ENCODE peak calls at places on chromosomes 6 and 20, in seven cellular contexts. W, K, Q, E, N, I and S are unnamed samples.

GRCh38 chr6:85672623-85673022 is 29.9 kb upstream of the SYNCRIP start:
- DNase-seq in E (no peak), N (no peak), K (no peak), W (no peak), Q (no peak), I (no peak), S (no peak)

GRCh38 chr6:142440603-142441293 is 138.9 kb downstream of the ADGRG6 start:
- DNase-seq in Q (no peak), K (no peak), W (no peak), E (no peak), I (no peak), N (no peak), S (no peak)

GRCh38 chr6:73516712-73517489 is 3.9 kb downstream of the EEF1A1 start:
- DNase-seq in E (no peak), W (no peak), Q (no peak), N (no peak), K (no peak), I (no peak), S (no peak)

GRCh38 chr6:42210551-42210950 is 7.1 kb downstream of the MRPS10 start:
- DNase-seq in W (no peak), I (no peak), K (no peak), E (no peak), N (no peak), Q (no peak), S (no peak)

GRCh38 chr20:58133020-58133419 is 95.4 kb downstream of the ANKRD60 start:
- DNase-seq in I (no peak), K (no peak), Q (no peak), W (no peak), N (no peak), E (no peak), S (no peak)

GRCh38 chr6:116691154-116691553 is 10.1 kb downstream of the KPNA5 start:
- DNase-seq in W (no peak), I (no peak), E (no peak), N (no peak), Q (no peak), K (no peak), S (no peak)

GRCh38 chr20:11852189-11852588 is 65.5 kb upstream of the BTBD3 start:
- DNase-seq in I (no peak), E (no peak), W (no peak), N (no peak), Q (no peak), K (no peak), S (no peak)

GRCh38 chr6:33091957-33092356 is 16.2 kb downstream of the HLA-DPB1 start:
- DNase-seq in W (peak), I (peak), E (peak), K (no peak), Q (peak), N (peak), S (no peak)

GRCh38 chr20:21315138-21315537 is 12.0 kb downstream of the XRN2 start:
- DNase-seq in Q (no peak), K (peak), N (no peak), E (no peak), I (no peak), W (no peak), S (no peak)

GRCh38 chr20:43776691-43777090 is 49.9 kb upstream of the GTSF1L start:
- DNase-seq in E (no peak), W (no peak), Q (no peak), N (no peak), K (no peak), I (no peak), S (no peak)

GRCh38 chr6:23031986-23032385 is 462.6 kb downstream of the HDGFL1 start:
- DNase-seq in E (no peak), K (no peak), Q (no peak), I (no peak), W (no peak), N (no peak), S (no peak)

GRCh38 chr6:35620706-35621105 is 68.0 kb downstream of the FKBP5 start:
- DNase-seq in K (no peak), W (no peak), N (no peak), Q (no peak), I (no peak), E (no peak), S (no peak)

GRCh38 chr20:35007413-35007812 is 51.7 kb downstream of the MYH7B start:
- DNase-seq in N (no peak), W (no peak), Q (no peak), E (no peak), K (no peak), I (no peak), S (no peak)

GRCh38 chr6:112801681-112802080 is 454.6 kb downstream of the RFPL4B start:
- DNase-seq in I (no peak), W (no peak), K (no peak), Q (no peak), E (no peak), N (no peak), S (no peak)

GRCh38 chr20:18058661-18059467 is 1.1 kb upstream of the OVOL2 start:
- DNase-seq in E (peak), I (peak), N (peak), Q (peak), K (no peak), W (no peak), S (no peak)

GRCh38 chr20:18057994-18058349 is 256 bp upstream of the OVOL2 start:
- DNase-seq in E (no peak), W (no peak), I (peak), K (no peak), Q (no peak), N (no peak), S (no peak)

GRCh38 chr20:18056174-18057105 is 1.3 kb downstream of the OVOL2 start:
- DNase-seq in W (no peak), N (peak), Q (peak), E (peak), K (no peak), I (peak), S (no peak)

GRCh38 chr20:18055261-18055660 is 2.5 kb downstream of the OVOL2 start:
- DNase-seq in K (no peak), W (no peak), I (peak), N (no peak), E (no peak), Q (peak), S (no peak)

DNA sequence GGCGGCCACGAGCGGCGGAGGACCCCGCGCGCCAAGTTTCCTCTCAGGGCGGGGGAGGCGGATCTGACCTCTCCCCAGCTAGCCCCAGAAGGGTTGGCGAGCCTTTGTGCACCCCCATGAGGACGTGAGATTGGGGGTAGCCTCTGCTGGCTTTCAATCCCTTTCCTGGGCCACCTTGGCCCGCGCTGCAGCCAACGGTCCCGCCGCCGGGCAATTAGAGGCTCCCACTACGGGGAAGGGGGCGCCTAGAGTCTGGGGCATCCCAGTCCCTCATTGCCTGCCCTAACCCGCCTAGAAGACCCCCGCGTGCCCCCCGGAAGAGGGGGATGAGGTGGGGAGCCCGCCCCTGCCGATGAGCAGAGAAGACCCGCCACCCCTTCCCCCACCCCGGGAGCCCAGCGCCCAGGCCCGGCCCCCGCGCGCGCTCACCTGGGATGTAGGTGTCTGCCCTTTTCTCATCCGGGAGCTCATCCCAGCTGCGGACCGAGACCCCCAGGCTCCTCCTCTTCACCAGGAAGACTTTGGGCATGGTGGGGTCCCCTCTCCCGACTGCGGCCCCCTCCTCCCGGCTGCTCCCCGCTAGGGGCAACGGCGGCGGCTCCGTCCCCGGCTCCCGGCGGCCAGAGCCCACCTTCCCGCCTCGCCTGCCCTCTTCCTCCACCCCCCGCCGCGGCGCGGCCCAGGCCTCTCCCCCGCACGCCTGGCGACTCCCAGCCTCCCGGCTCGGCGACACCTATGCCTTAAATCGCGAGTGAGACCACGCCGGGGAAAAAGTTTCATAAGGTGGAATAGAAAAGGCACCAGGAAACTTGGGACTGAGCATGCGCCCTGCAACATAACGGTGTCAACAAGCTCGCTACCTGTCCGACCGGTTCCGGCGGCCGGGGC is at the start of gene OVOL2:
- DNase-seq in Q (peak), W (no peak), N (peak), E (peak), K (no peak), I (peak), S (no peak)
- H3K4me3 ChIP-seq in Q (peak), W (no peak), N (peak), E (peak), K (peak), I (peak), S (peak)

DNA sequence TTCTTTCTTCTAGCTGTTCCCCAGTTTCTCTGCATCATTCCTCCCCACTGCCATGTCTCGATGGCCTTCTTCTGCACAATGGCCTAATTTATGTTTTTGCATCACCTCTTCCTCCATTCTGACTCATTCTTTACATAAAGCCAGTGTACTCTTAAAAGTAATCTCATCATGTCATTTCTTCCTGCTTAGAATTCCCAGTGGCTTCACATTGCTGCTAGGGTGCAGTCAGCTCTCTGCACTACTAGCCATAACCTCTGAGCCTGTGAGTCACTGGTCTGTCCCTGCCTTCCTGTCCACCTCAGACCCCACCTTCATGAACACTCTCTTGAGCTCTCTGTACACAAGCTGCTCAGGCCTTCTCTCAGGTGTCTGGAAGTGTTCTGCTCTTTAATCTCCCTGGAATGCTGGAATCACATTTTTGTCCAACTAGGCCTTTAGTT is 24.1 kb upstream of the TRIM27 start:
- DNase-seq in N (no peak), I (no peak), K (no peak), W (no peak), Q (peak), E (peak), S (no peak)
- H3K4me3 ChIP-seq in N (no peak), I (no peak), K (no peak), W (no peak), Q (no peak), E (no peak), S (no peak)

DNA sequence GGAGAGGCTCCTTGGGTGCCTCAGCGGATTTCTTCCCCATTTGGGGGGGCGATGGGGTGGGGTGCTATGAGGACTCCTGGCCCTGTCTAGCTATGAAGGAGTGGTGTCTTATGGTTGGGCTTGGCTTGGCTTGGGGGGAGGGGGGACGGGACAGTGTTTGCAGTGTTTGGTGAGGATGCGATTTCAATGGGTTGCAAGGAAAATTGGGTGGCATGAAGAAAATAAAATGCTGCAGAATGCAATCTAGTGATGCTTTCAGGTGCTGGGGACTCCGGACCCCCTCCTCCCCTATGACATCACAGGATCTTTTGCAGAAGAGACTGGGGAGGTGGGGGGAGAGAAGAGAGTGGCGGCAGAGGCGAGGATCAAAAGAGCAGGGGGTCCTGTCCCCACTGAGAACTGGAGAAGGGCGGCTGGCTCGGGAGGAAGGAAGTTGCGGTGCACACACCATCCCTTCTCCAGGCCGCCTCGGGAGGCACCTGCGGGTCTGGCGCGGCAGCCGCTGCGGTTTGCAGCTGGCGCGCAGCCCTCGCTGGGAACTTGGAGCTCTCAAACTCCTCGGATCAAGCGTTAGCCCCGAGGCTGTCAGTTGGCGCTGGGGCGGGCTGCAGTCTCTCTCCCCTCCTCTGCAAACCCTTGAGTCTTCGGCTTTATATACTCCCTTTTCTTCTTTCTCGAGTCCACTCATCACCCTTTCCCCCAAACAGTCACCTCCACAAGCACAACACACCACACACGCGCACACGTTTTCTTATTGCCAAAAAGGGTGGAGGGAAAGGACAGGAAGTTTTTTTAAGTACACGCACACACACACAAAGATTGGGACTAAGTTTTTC is 180.8 kb downstream of the TBXT start:
- DNase-seq in E (peak), W (no peak), Q (no peak), N (peak), K (no peak), I (no peak), S (no peak)
- H3K4me3 ChIP-seq in E (peak), W (no peak), Q (peak), N (peak), K (peak), I (no peak), S (peak)

DNA sequence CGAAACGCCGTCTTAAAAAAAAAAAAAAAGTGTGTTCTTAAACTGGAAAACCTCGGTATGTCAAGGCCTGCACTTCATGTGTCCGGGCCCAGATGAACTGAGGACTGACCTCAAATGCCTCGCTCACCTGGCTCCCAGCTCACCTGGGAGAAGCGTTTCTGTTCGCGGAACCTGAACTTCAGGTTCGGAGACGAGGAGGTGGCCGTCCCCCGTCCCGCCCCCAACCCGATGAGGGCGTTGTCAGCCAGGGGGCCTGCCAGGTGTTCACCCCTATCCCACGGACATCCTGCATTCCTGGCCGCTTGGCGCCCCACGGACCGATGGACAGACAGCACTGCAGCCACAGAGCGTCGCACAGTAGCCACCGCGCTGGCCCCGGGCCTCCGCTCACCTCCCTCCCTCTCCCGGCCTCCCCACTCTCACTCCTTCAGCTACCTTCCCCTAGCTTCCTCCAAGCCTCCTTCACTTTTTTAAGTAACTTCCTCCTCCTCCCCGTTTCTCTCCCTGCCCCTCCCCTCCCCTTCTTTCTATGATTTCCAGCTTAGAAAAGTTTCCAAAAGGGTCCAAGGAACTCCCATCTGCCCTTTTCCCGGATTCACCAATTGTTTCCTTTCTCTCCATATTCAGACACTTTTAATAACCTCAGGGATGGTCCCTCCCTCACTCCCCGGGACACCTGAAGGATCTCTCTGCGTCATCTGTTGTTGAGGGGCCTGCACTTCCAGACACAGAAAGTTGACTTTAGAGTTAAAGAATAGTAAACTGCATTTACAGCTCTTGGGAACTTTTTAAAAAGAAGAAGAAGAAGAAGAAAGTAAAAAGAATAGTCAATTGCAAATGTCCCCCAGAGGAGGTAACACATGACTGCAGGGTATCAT is 22.7 kb upstream of the MCM3 start:
- DNase-seq in E (peak), I (no peak), W (no peak), Q (no peak), K (no peak), N (no peak), S (no peak)
- H3K4me3 ChIP-seq in E (no peak), I (no peak), W (peak), Q (no peak), K (no peak), N (no peak), S (no peak)

GRCh38 chr20:32924781-32925180 is 66.1 kb downstream of the EFCAB8 start:
- DNase-seq in Q (no peak), E (no peak), W (no peak), N (no peak), K (no peak), I (no peak), S (no peak)
- H3K4me3 ChIP-seq in Q (no peak), E (no peak), W (no peak), N (no peak), K (no peak), I (no peak), S (no peak)

DNA sequence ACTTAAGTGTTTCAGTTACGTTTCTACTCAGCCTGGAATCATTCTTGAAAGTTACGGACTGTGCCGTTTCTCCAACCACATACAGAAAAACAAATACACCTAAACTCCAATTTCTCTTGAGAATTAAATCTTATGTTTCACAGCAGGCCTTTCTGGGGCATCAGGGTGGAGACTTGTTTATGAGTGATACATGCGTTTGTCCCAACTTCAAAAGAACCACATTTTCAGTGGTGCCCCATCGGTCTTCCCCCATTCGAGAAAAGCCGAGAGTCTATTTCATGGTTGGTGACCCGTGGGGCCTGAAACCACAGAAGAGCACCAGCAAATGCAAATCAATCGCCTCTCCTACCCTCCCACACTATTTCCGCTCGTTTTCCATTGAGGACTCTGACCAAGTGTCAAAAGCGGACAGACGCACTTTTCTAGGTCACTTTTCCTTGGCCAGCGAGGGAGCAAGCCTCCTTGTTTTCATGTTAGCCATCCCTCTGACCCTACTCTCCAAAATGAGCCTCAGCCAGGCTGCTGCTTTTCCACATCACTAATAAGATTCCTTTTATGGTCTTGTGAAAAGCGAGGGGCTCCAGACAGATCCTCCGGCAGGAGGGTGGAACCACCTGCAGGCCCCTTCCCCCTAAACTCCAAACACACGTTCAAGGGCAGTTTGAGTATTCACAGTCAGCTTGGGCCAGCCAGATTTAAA is 3.1 kb downstream of the JAG1 start:
- DNase-seq in N (peak), Q (no peak), K (no peak), E (peak), I (peak), W (no peak), S (no peak)
- H3K4me3 ChIP-seq in N (peak), Q (peak), K (peak), E (peak), I (no peak), W (no peak), S (peak)

GRCh38 chr6:124961784-124962611 is at the start of gene RNF217:
- DNase-seq in W (no peak), Q (peak), I (peak), K (peak), E (peak), N (peak), S (no peak)
- H3K4me3 ChIP-seq in W (no peak), Q (peak), I (peak), K (peak), E (peak), N (peak), S (peak)

GRCh38 chr20:60358101-60358500 is 399.9 kb downstream of the CDH26 start:
- DNase-seq in N (no peak), E (no peak), Q (no peak), W (no peak), K (no peak), I (no peak), S (no peak)
- H3K4me3 ChIP-seq in N (no peak), E (no peak), Q (no peak), W (no peak), K (no peak), I (no peak), S (no peak)

GRCh38 chr6:122817766-122818165 is 28.7 kb downstream of the SMPDL3A start:
- DNase-seq in I (no peak), K (no peak), E (no peak), N (no peak), W (no peak), Q (peak), S (no peak)
- H3K4me3 ChIP-seq in I (no peak), K (no peak), E (no peak), N (no peak), W (no peak), Q (no peak), S (no peak)

DNA sequence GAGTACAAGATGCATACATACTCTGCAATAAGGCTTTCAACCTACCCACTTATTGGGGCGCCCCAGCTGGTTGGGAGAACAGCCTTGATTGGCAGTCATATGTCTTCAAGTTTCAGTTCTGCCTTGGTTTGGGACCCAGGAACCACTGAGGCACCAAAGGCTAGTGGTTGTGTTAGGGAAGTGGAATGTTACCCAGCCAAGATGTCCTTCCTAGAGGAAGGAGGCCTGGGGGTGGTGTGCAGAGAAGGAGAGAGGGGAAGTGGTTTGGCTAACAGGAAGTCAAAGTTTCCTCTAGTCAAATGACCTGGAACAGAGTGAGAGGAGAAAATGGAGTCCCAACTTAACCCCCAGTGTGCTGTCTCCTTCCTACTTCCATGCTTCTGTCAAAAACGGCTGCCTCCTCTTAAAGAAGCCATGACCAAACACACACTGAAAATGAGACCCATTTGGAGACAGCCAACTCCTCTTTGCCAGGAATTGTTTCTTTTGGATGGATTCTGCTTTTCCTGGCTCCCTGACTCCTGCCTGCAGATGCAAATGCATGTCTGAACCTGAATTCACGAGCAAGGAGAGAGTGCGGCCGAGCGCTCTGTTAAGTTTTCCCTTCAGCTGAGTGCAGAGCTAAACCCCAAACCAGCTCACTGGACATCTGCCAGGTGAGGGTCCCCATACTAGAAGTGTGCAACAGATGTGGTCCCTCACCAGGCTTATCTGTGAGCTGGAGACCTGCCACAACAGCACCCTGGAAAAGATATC is 59.3 kb downstream of the CD164 start:
- DNase-seq in W (no peak), E (no peak), I (no peak), N (no peak), Q (no peak), K (no peak), S (no peak)
- H3K4me3 ChIP-seq in W (no peak), E (no peak), I (no peak), N (no peak), Q (no peak), K (no peak), S (no peak)